ENCODE peak calls at places on chromosome 10, in nine cellular contexts. T, H, N, X, O, P, C, I and Q are unnamed samples.

GRCh38 chr10:72812798-72813430 is 80.6 kb upstream of the OIT3 start:
- DNase-seq in T (no peak), H (no peak), N (no peak), X (no peak), O (no peak), P (no peak), C (no peak), I (no peak), Q (peak)

GRCh38 chr10:30172663-30173062 is 113.3 kb upstream of the JCAD start:
- DNase-seq in T (no peak), H (no peak), N (no peak), X (no peak), O (no peak), P (no peak), C (no peak), I (no peak), Q (no peak)

GRCh38 chr10:88786032-88786770 is 16.3 kb upstream of the LIPM start:
- DNase-seq in T (no peak), H (no peak), N (no peak), X (no peak), O (no peak), P (no peak), C (no peak), I (no peak), Q (no peak)

GRCh38 chr10:7525314-7526016 is 114.6 kb upstream of the SFMBT2 start:
- DNase-seq in T (no peak), H (peak), N (peak), X (peak), O (peak), P (peak), C (peak), I (no peak), Q (peak)

GRCh38 chr10:83991986-83992753 is 147.1 kb upstream of the GHITM start:
- DNase-seq in T (no peak), H (no peak), N (no peak), X (peak), O (no peak), P (peak), C (no peak), I (no peak), Q (no peak)

GRCh38 chr10:43229208-43230061 is 37.4 kb downstream of the RASGEF1A start:
- DNase-seq in T (no peak), H (no peak), N (no peak), X (no peak), O (peak), P (no peak), C (no peak), I (no peak), Q (no peak)

GRCh38 chr10:72171175-72171630 is 44.6 kb upstream of the ANAPC16 start:
- DNase-seq in T (no peak), H (no peak), N (no peak), X (no peak), O (no peak), P (no peak), C (no peak), I (no peak), Q (no peak)

GRCh38 chr10:44980309-44981171 is 1.9 kb upstream of the DEPP1 start:
- DNase-seq in T (no peak), H (no peak), N (no peak), X (no peak), O (no peak), P (no peak), C (no peak), I (no peak), Q (no peak)